ENCODE peak calls at places on chromosomes 4 and X, in four cellular contexts. V is pons, I is fibroblast of pulmonary artery, X is type B pancreatic cell. N is an unnamed sample.

GRCh38 chrX:97740044-97740443 is 856.3 kb downstream of the RPA4 start:
- DNase-seq in V (no peak), I (no peak), X (no peak), N (no peak)

GRCh38 chr4:133130171-133130570 is 18.9 kb upstream of the PCDH10 start:
- DNase-seq in V (no peak), I (peak; percentile 80), X (no peak), N (no peak)

GRCh38 chr4:54543088-54543795 is 114.5 kb upstream of the KIT start:
- DNase-seq in V (no peak), I (peak; percentile 55), X (no peak), N (no peak)

GRCh38 chrX:69186651-69187050 is 21.4 kb upstream of the PJA1 start:
- DNase-seq in V (no peak), I (no peak), X (peak; percentile 36), N (no peak)

GRCh38 chr4:81314196-81314896 is 99.3 kb upstream of the PRKG2 start:
- DNase-seq in V (no peak), I (peak; percentile 93), X (no peak), N (no peak)

GRCh38 chr4:3833326-3833989 is 67.3 kb downstream of the ADRA2C start:
- DNase-seq in V (no peak), I (no peak), X (no peak), N (no peak)

GRCh38 chr4:76634239-76634638 is 199.2 kb downstream of the SHROOM3 start:
- DNase-seq in V (no peak), I (peak; percentile 60), X (no peak), N (no peak)

GRCh38 chr4:3436798-3437581 is 4.8 kb upstream of the HGFAC start:
- DNase-seq in V (no peak), I (peak; percentile 28), X (no peak), N (no peak)

GRCh38 chr4:159010563-159011260 is 92.2 kb upstream of the RAPGEF2 start:
- DNase-seq in V (peak; percentile 78), I (peak; percentile 87), X (no peak), N (peak; percentile 61)

GRCh38 chr4:105210901-105211300 is 64.2 kb downstream of the TET2 start:
- DNase-seq in V (no peak), I (no peak), X (no peak), N (no peak)

GRCh38 chrX:102858826-102859627 is 78.0 kb upstream of the RAB40AL start:
- DNase-seq in V (no peak), I (no peak), X (no peak), N (no peak)

GRCh38 chr4:818106-818921 is 7.6 kb downstream of the CPLX1 start:
- DNase-seq in V (no peak), I (no peak), X (no peak), N (no peak)

GRCh38 chr4:101201421-101201820 is 145.9 kb downstream of the PPP3CA start:
- DNase-seq in V (no peak), I (no peak), X (no peak), N (no peak)

GRCh38 chr4:41963105-41963504 is 18.5 kb upstream of the DCAF4L1 start:
- DNase-seq in V (peak; percentile 19), I (peak; percentile 29), X (no peak), N (no peak)

GRCh38 chr4:93659629-93660028 is 168.9 kb upstream of the ATOH1 start:
- DNase-seq in V (no peak), I (no peak), X (no peak), N (no peak)

GRCh38 chrX:15567886-15568616 is 32.7 kb downstream of the ACE2 start:
- DNase-seq in V (peak; percentile 44), I (peak; percentile 51), X (no peak), N (no peak)

GRCh38 chr4:83438719-83439118 is 16.9 kb downstream of the HELQ start:
- DNase-seq in V (no peak), I (no peak), X (no peak), N (no peak)

GRCh38 chrX:129540725-129541184 is 696 bp downstream of the OCRL start:
- DNase-seq in V (peak; percentile 17), I (no peak), X (no peak), N (no peak)

GRCh38 chr4:24674279-24674678 is 89.9 kb upstream of the DHX15 start:
- DNase-seq in V (no peak), I (no peak), X (no peak), N (no peak)

GRCh38 chr4:184959786-184960185 is 58.5 kb upstream of the HELT start:
- DNase-seq in V (no peak), I (no peak), X (no peak), N (no peak)

N was measured in midbrain.